ENCODE peak calls at places on chromosome 16, in five cellular contexts. F is neuronal stem cell, Y is H9, Q is H1, T is trophoblast cell. J is an unnamed sample.
A peak's percentile ranks its signal among the peaks of the same experiment; 100 is the strongest.

GRCh38 chr16:85888405-85889331 is 10.3 kb upstream of the IRF8 start:
- DNase-seq in F (no peak), Y (peak; percentile 8), Q (no peak), T (no peak), J (peak; percentile 86)

GRCh38 chr16:50532576-50532975 is 15.6 kb upstream of the NKD1 start:
- DNase-seq in F (no peak), Y (no peak), Q (no peak), T (no peak), J (no peak)

GRCh38 chr16:67082891-67083290 is 26.9 kb upstream of the PHAF1 start:
- DNase-seq in F (no peak), Y (no peak), Q (no peak), T (no peak), J (peak; percentile 13)

GRCh38 chr16:78244131-78244899 is 144.9 kb downstream of the WWOX start:
- DNase-seq in F (no peak), Y (no peak), Q (no peak), T (peak; percentile 68), J (no peak)

GRCh38 chr16:30142672-30143346 is 19.8 kb upstream of the MAPK3 start:
- DNase-seq in F (no peak), Y (peak; percentile 30), Q (no peak), T (peak; percentile 63), J (no peak)

GRCh38 chr16:30923554-30924085 is at the start of gene FBXL19:
- DNase-seq in F (peak; percentile 85), Y (no peak), Q (no peak), T (no peak), J (no peak)

GRCh38 chr16:24855678-24856077 is 9.9 kb downstream of the SLC5A11 start:
- DNase-seq in F (no peak), Y (no peak), Q (no peak), T (no peak), J (no peak)

GRCh38 chr16:11014159-11014558 is 69.8 kb downstream of the CLEC16A start:
- DNase-seq in F (no peak), Y (no peak), Q (no peak), T (peak; percentile 91), J (peak; percentile 90)

GRCh38 chr16:31010539-31010938 is at the start of gene STX1B:
- DNase-seq in F (peak; percentile 59), Y (peak; percentile 81), Q (no peak), T (no peak), J (no peak)

GRCh38 chr16:75758215-75758614 is 31.9 kb upstream of the CPHXL start:
- DNase-seq in F (no peak), Y (no peak), Q (no peak), T (no peak), J (peak; percentile 78)

GRCh38 chr16:48393843-48394703 is 8.9 kb upstream of the SIAH1 start:
- DNase-seq in F (no peak), Y (no peak), Q (no peak), T (peak; percentile 44), J (no peak)

GRCh38 chr16:1245452-1246005 is 5.0 kb downstream of the TPSAB1 start:
- DNase-seq in F (no peak), Y (no peak), Q (no peak), T (no peak), J (no peak)

GRCh38 chr16:27446721-27447120 is 44.7 kb downstream of the IL21R start:
- DNase-seq in F (no peak), Y (no peak), Q (no peak), T (no peak), J (no peak)

GRCh38 chr16:85396879-85397871 is 215.9 kb upstream of the GSE1 start:
- DNase-seq in F (no peak), Y (peak; percentile 52), Q (no peak), T (peak; percentile 94), J (peak; percentile 41)

GRCh38 chr16:72149676-72150464 is 22.1 kb downstream of the PMFBP1 start:
- DNase-seq in F (no peak), Y (peak; percentile 59), Q (no peak), T (no peak), J (no peak)

GRCh38 chr16:17476414-17477259 is 5.9 kb upstream of the XYLT1 start:
- DNase-seq in F (no peak), Y (peak; percentile 82), Q (peak; percentile 44), T (peak; percentile 89), J (no peak)

GRCh38 chr16:88469615-88470395 is 16.7 kb downstream of the ZFPM1 start:
- DNase-seq in F (no peak), Y (no peak), Q (no peak), T (no peak), J (no peak)

GRCh38 chr16:64773184-64773583 is 348.7 kb downstream of the CDH11 start:
- DNase-seq in F (no peak), Y (no peak), Q (no peak), T (peak; percentile 2), J (no peak)

GRCh38 chr16:15775663-15776304 is 81.0 kb downstream of the MYH11 start:
- DNase-seq in F (no peak), Y (no peak), Q (no peak), T (no peak), J (no peak)

GRCh38 chr16:84738255-84739038 is 38.6 kb downstream of the USP10 start:
- DNase-seq in F (peak; percentile 72), Y (peak; percentile 79), Q (no peak), T (peak; percentile 98), J (peak; percentile 87)

GRCh38 chr16:17105239-17105721 is 365.5 kb downstream of the XYLT1 start:
- DNase-seq in F (no peak), Y (no peak), Q (no peak), T (no peak), J (no peak)

GRCh38 chr16:85673529-85674417 is 15.0 kb downstream of the GINS2 start:
- DNase-seq in F (no peak), Y (no peak), Q (no peak), T (no peak), J (no peak)

GRCh38 chr16:84726079-84726669 is 26.4 kb downstream of the USP10 start:
- DNase-seq in F (peak; percentile 80), Y (peak; percentile 79), Q (peak; percentile 36), T (peak; percentile 100), J (peak; percentile 86)

GRCh38 chr16:881219-882097 is 80.9 kb upstream of the GNG13 start:
- DNase-seq in F (no peak), Y (no peak), Q (no peak), T (no peak), J (no peak)

GRCh38 chr16:28188085-28188916 is 23.5 kb downstream of the XPO6 start:
- DNase-seq in F (no peak), Y (no peak), Q (no peak), T (peak; percentile 27), J (peak; percentile 45)

GRCh38 chr16:10009691-10010090 is 172.5 kb downstream of the GRIN2A start:
- DNase-seq in F (no peak), Y (no peak), Q (no peak), T (no peak), J (no peak)

GRCh38 chr16:11836653-11837244 is 14.6 kb downstream of the RSL1D1 start:
- DNase-seq in F (no peak), Y (no peak), Q (peak; percentile 29), T (peak; percentile 51), J (peak; percentile 57)

GRCh38 chr16:89167425-89167941 is 4.1 kb upstream of the CDH15 start:
- DNase-seq in F (peak; percentile 88), Y (peak; percentile 96), Q (peak; percentile 81), T (peak; percentile 60), J (peak; percentile 75)

GRCh38 chr16:56423584-56424403 is 1.6 kb downstream of the AMFR start:
- DNase-seq in F (no peak), Y (no peak), Q (no peak), T (peak; percentile 41), J (peak; percentile 23)

GRCh38 chr16:56424404-56424765 is 960 bp downstream of the AMFR start:
- DNase-seq in F (no peak), Y (no peak), Q (no peak), T (peak; percentile 29), J (peak; percentile 25)

GRCh38 chr16:56424791-56425438 is 430 bp downstream of the AMFR start:
- DNase-seq in F (peak; percentile 42), Y (peak; percentile 45), Q (no peak), T (no peak), J (peak; percentile 21)

GRCh38 chr16:56426585-56426984 is 1.2 kb upstream of the AMFR start:
- DNase-seq in F (no peak), Y (no peak), Q (no peak), T (peak; percentile 45), J (no peak)

DNA sequence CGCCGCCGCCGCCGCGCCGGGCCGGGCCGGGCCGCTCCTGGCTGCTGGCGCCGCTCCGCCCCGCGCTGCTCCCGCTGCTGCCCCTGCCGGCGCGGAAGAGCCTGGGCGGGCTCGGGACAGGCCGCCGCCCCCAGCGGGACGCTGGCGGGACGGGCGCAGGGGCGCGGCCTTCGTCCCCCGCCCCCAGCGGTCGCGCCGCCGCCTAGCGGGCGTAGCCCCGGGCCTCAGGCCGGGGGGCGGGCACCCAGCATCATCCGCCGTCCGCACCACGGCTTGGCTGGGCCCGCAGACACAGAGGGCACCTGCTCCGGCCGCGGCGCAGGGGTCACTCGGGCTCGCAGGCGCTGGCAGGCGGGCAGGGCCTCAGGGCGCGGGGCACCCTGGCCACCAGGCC is at the start of gene AMFR:
- DNase-seq in F (peak; percentile 78), Y (peak; percentile 66), Q (peak; percentile 31), T (peak; percentile 94), J (peak; percentile 83)
- H4K8ac ChIP-seq in F (no peak within 1 kb of the TSS), Y (no peak within 1 kb of the TSS), Q (peak within 1 kb of the TSS; percentile 52), T (peak within 1 kb of the TSS; percentile 93), J (peak within 1 kb of the TSS; percentile 84)

DNA sequence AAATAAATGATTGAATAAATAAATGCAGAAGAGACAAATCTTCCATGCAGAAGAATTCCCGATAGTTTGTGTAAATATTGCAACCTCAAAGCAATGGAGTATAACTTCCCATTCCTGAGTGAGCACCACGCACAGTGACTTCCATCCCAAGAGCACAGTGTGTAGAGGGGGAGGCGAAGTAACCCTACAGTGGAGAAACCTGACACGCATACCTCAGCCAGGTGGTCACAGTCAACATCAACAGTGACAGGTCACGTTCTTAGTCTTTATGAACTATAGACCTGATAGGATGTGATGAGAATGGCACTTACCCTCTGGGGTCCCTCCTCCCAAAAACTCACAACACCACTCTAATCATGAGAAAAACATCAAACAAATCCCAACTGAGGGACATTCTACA is 111.6 kb downstream of the DYNLRB2 start:
- DNase-seq in F (no peak), Y (no peak), Q (no peak), T (no peak), J (no peak)
- H2BK12ac ChIP-seq in F (no peak overlapping the region), Y (no peak overlapping the region), Q (no peak overlapping the region), T (no peak overlapping the region), J (no peak overlapping the region)

GRCh38 chr16:53503270-53503911 is 382 bp upstream of the AKTIP start:
- DNase-seq in F (peak; percentile 100), Y (peak; percentile 100), Q (peak; percentile 100), T (peak; percentile 100), J (peak; percentile 100)
- H4K8ac ChIP-seq in F (peak overlapping the region; percentile 52), Y (no peak overlapping the region), Q (peak overlapping the region; percentile 95), T (peak overlapping the region; percentile 94), J (peak overlapping the region; percentile 98)

GRCh38 chr16:57255686-57256415 is 10.8 kb downstream of the ARL2BP start:
- DNase-seq in F (no peak), Y (no peak), Q (no peak), T (no peak), J (no peak)
- H2BK12ac ChIP-seq in F (peak overlapping the region; percentile 35), Y (no peak overlapping the region), Q (no peak overlapping the region), T (no peak overlapping the region), J (no peak overlapping the region)